ENCODE peak calls at places on chromosomes 3 and 15, in six cellular contexts. A is HFFc6, U is tibial artery, E is lower lobe of right lung, B is osteocyte, O is hepatocyte. W is an unnamed sample.

GRCh38 chr15:39362832-39363561 is 217.9 kb upstream of the THBS1 start:
- DNase-seq in A (peak; percentile 96), U (no peak), E (no peak), B (peak; percentile 88), O (peak; percentile 41), W (no peak)

GRCh38 chr15:99106417-99107220 is 1.7 kb downstream of the SYNM start:
- DNase-seq in A (no peak), U (no peak), E (peak; percentile 42), B (no peak), O (no peak), W (no peak)

GRCh38 chr3:102449341-102449740 is 14.5 kb downstream of the ZPLD1 start:
- DNase-seq in A (no peak), U (no peak), E (no peak), B (no peak), O (no peak), W (no peak)

GRCh38 chr3:48970568-48970967 is 19.5 kb upstream of the P4HTM start:
- DNase-seq in A (no peak), U (no peak), E (no peak), B (no peak), O (no peak), W (no peak)

GRCh38 chr15:90177012-90177411 is 24.1 kb upstream of the SEMA4B start:
- DNase-seq in A (no peak), U (no peak), E (no peak), B (no peak), O (no peak), W (no peak)

GRCh38 chr15:100943074-100943473 is 23.9 kb downstream of the LRRK1 start:
- DNase-seq in A (no peak), U (no peak), E (no peak), B (no peak), O (no peak), W (no peak)

GRCh38 chr3:32869513-32870047 is 51.8 kb downstream of the TRIM71 start:
- DNase-seq in A (no peak), U (no peak), E (no peak), B (no peak), O (no peak), W (no peak)

GRCh38 chr3:170809021-170809974 is 60.7 kb downstream of the RPL22L1 start:
- DNase-seq in A (peak; percentile 74), U (no peak), E (no peak), B (no peak), O (peak; percentile 74), W (no peak)

GRCh38 chr3:126142652-126143051 is 37.7 kb downstream of the ALDH1L1 start:
- DNase-seq in A (no peak), U (no peak), E (no peak), B (no peak), O (no peak), W (no peak)

GRCh38 chr15:75573643-75574384 is 5.3 kb downstream of the PTPN9 start:
- DNase-seq in A (no peak), U (no peak), E (no peak), B (no peak), O (no peak), W (no peak)

GRCh38 chr3:38000242-38000916 is 9.8 kb downstream of the VILL start:
- DNase-seq in A (no peak), U (peak; percentile 15), E (no peak), B (no peak), O (no peak), W (no peak)

GRCh38 chr3:149620291-149621020 is 37.4 kb downstream of the WWTR1 start:
- DNase-seq in A (peak; percentile 79), U (no peak), E (no peak), B (no peak), O (no peak), W (no peak)

GRCh38 chr3:9226326-9226725 is 23.1 kb downstream of the SRGAP3 start:
- DNase-seq in A (peak; percentile 48), U (no peak), E (no peak), B (no peak), O (peak; percentile 25), W (no peak)

GRCh38 chr3:161682715-161683114 is 186.1 kb downstream of the OTOL1 start:
- DNase-seq in A (no peak), U (no peak), E (no peak), B (no peak), O (no peak), W (no peak)

GRCh38 chr15:99426431-99427105 is 139.2 kb upstream of the MEF2A start:
- DNase-seq in A (no peak), U (peak; percentile 20), E (no peak), B (no peak), O (no peak), W (no peak)

GRCh38 chr3:32782417-32782816 is 35.4 kb upstream of the TRIM71 start:
- DNase-seq in A (no peak), U (no peak), E (no peak), B (no peak), O (no peak), W (no peak)

GRCh38 chr3:29853841-29854397 is 573.0 kb downstream of the RBMS3 start:
- DNase-seq in A (no peak), U (no peak), E (no peak), B (no peak), O (no peak), W (no peak)

GRCh38 chr3:6726811-6727210 is 134.1 kb upstream of the GRM7 start:
- DNase-seq in A (no peak), U (no peak), E (no peak), B (no peak), O (no peak), W (no peak)

GRCh38 chr3:110568246-110568645 is 503.4 kb upstream of the NECTIN3 start:
- DNase-seq in A (peak; percentile 82), U (no peak), E (no peak), B (no peak), O (no peak), W (no peak)

GRCh38 chr15:73150831-73151230 is 98.6 kb downstream of the NEO1 start:
- DNase-seq in A (no peak), U (no peak), E (no peak), B (no peak), O (no peak), W (no peak)

GRCh38 chr3:161454615-161455014 is 42.0 kb upstream of the OTOL1 start:
- DNase-seq in A (no peak), U (no peak), E (no peak), B (no peak), O (no peak), W (no peak)

GRCh38 chr3:140610544-140610943 is 67.3 kb upstream of the TRIM42 start:
- DNase-seq in A (no peak), U (no peak), E (no peak), B (no peak), O (no peak), W (no peak)

GRCh38 chr15:90024406-90024805 is 23.3 kb downstream of the ZNF710 start:
- DNase-seq in A (no peak), U (peak; percentile 3), E (no peak), B (no peak), O (no peak), W (no peak)

GRCh38 chr3:111895079-111895478 is 36.0 kb downstream of the PHLDB2 start:
- DNase-seq in A (peak; percentile 55), U (no peak), E (no peak), B (no peak), O (no peak), W (no peak)
- TF ChIP-seq CTCF in A (peak; percentile 76), U (no peak), E (no peak), B (peak; percentile 45), O (peak; percentile 39), W (no peak)

GRCh38 chr3:4681301-4681700 is 188.2 kb downstream of the ITPR1 start:
- DNase-seq in A (no peak), U (no peak), E (no peak), B (no peak), O (no peak), W (no peak)

GRCh38 chr3:4686619-4687018 is 193.5 kb downstream of the ITPR1 start:
- DNase-seq in A (no peak), U (no peak), E (no peak), B (no peak), O (no peak), W (no peak)

GRCh38 chr3:4684976-4685375 is 191.8 kb downstream of the ITPR1 start:
- DNase-seq in A (no peak), U (no peak), E (no peak), B (no peak), O (no peak), W (no peak)

GRCh38 chr3:4685673-4686345 is 192.7 kb downstream of the ITPR1 start:
- DNase-seq in A (no peak), U (no peak), E (no peak), B (no peak), O (no peak), W (no peak)

DNA sequence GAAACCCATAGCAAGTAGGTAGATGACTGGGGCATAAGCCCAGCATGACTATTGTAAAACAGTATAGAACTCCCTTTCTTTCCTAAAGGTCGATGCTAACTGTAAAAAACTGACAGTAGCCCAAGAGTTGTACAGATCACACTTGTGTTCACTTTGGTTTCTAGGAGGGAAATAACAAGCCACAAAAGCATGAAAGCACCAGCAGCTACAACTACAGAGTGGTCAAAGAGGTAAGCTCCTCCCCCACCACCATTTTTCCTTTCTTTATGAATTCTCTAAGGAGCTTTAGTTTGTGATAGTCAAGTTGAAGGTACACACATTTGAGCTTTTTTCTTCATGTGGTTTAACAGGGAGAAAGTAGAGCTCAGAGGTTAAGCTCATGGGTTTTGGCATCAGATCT is 191.0 kb downstream of the ITPR1 start:
- DNase-seq in A (no peak), U (no peak), E (no peak), B (no peak), O (no peak), W (no peak)
- TF ChIP-seq CTCF in A (no peak), U (no peak), E (no peak), B (no peak), O (no peak), W (no peak)

GRCh38 chr3:79263423-79263822 is 504.4 kb downstream of the ROBO1 start:
- DNase-seq in A (no peak), U (no peak), E (no peak), B (no peak), O (no peak), W (no peak)

GRCh38 chr3:79268422-79268821 is 499.4 kb downstream of the ROBO1 start:
- DNase-seq in A (no peak), U (no peak), E (no peak), B (no peak), O (no peak), W (no peak)

GRCh38 chr3:79264892-79265291 is 502.9 kb downstream of the ROBO1 start:
- DNase-seq in A (no peak), U (no peak), E (no peak), B (no peak), O (no peak), W (no peak)
- TF ChIP-seq CTCF in A (no peak), U (no peak), E (no peak), B (no peak), O (no peak), W (no peak)

DNA sequence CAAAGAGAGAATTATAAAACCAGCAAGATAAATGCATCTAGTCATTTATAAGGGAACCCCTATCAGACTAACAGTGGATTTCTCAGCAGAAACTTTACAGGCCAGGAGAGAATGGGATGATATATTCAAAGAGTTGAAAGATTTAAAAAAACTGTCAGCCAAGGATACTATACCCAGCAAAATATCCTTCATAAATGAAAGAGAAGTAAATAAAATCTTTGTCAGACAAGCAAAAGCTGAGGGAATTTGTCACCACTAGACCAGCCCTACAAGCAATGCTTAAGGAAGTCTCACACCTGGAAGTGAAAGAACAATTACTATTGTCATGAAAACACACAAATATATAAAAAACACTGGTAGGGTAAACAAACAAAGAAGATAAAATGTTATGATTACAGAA is 113.4 kb upstream of the FAM3D start:
- DNase-seq in A (no peak), U (no peak), E (no peak), B (no peak), O (no peak), W (no peak)
- TF ChIP-seq CTCF in A (no peak), U (no peak), E (no peak), B (no peak), O (no peak), W (no peak)

W was measured in omental fat pad.